ENCODE peak calls at places on chromosomes 12 and 14, in nine cellular contexts. One of them, this sample, is unnamed.

GRCh38 chr12:24803406-24804245 is 145.3 kb downstream of the BCAT1 start:
- DNase-seq in LoVo: no peak
- DNase-seq in SW480: no peak
- DNase-seq in HEK293T: no peak
- DNase-seq in sigmoid colon: no peak
- DNase-seq in activated T-cell treated with anti-CD3 and anti-CD28 coated beads, Interleukin-2, amount 50 U/mL, for 72 hours: no peak
- DNase-seq in T-helper 22 cell: no peak
- DNase-seq in NCI-H1105 treated with DMSO at 0.1 percent for 48 hours: no peak
- DNase-seq in CD4-positive, alpha-beta memory T cell: no peak
- DNase-seq in this sample: no peak

GRCh38 chr12:106195638-106196037 is 52.2 kb downstream of the CKAP4 start:
- DNase-seq in LoVo: no peak
- DNase-seq in SW480: no peak
- DNase-seq in HEK293T: no peak
- DNase-seq in sigmoid colon: peak
- DNase-seq in activated T-cell treated with anti-CD3 and anti-CD28 coated beads, Interleukin-2, amount 50 U/mL, for 72 hours: no peak
- DNase-seq in T-helper 22 cell: no peak
- DNase-seq in NCI-H1105 treated with DMSO at 0.1 percent for 48 hours: no peak
- DNase-seq in CD4-positive, alpha-beta memory T cell: no peak
- DNase-seq in this sample: peak

GRCh38 chr12:3294481-3294911 is 196.5 kb upstream of the PRMT8 start:
- DNase-seq in LoVo: no peak
- DNase-seq in SW480: no peak
- DNase-seq in HEK293T: no peak
- DNase-seq in sigmoid colon: no peak
- DNase-seq in activated T-cell treated with anti-CD3 and anti-CD28 coated beads, Interleukin-2, amount 50 U/mL, for 72 hours: no peak
- DNase-seq in T-helper 22 cell: no peak
- DNase-seq in NCI-H1105 treated with DMSO at 0.1 percent for 48 hours: peak
- DNase-seq in CD4-positive, alpha-beta memory T cell: no peak
- DNase-seq in this sample: no peak

GRCh38 chr14:33056213-33056612 is 117.5 kb downstream of the NPAS3 start:
- DNase-seq in LoVo: no peak
- DNase-seq in SW480: no peak
- DNase-seq in HEK293T: no peak
- DNase-seq in sigmoid colon: no peak
- DNase-seq in activated T-cell treated with anti-CD3 and anti-CD28 coated beads, Interleukin-2, amount 50 U/mL, for 72 hours: no peak
- DNase-seq in T-helper 22 cell: no peak
- DNase-seq in NCI-H1105 treated with DMSO at 0.1 percent for 48 hours: no peak
- DNase-seq in CD4-positive, alpha-beta memory T cell: no peak
- DNase-seq in this sample: no peak

GRCh38 chr14:71478542-71478941 is 453.7 kb upstream of the RGS6 start:
- DNase-seq in LoVo: no peak
- DNase-seq in SW480: no peak
- DNase-seq in HEK293T: no peak
- DNase-seq in sigmoid colon: no peak
- DNase-seq in activated T-cell treated with anti-CD3 and anti-CD28 coated beads, Interleukin-2, amount 50 U/mL, for 72 hours: peak
- DNase-seq in T-helper 22 cell: no peak
- DNase-seq in NCI-H1105 treated with DMSO at 0.1 percent for 48 hours: no peak
- DNase-seq in CD4-positive, alpha-beta memory T cell: no peak
- DNase-seq in this sample: no peak

GRCh38 chr12:108838194-108839010 is 19.0 kb downstream of the SSH1 start:
- DNase-seq in LoVo: peak
- DNase-seq in SW480: peak
- DNase-seq in HEK293T: peak
- DNase-seq in sigmoid colon: peak
- DNase-seq in activated T-cell treated with anti-CD3 and anti-CD28 coated beads, Interleukin-2, amount 50 U/mL, for 72 hours: peak
- DNase-seq in T-helper 22 cell: peak
- DNase-seq in NCI-H1105 treated with DMSO at 0.1 percent for 48 hours: no peak
- DNase-seq in CD4-positive, alpha-beta memory T cell: peak
- DNase-seq in this sample: peak

GRCh38 chr12:77325505-77325904 is 260.1 kb upstream of the E2F7 start:
- DNase-seq in LoVo: no peak
- DNase-seq in SW480: no peak
- DNase-seq in HEK293T: peak
- DNase-seq in sigmoid colon: no peak
- DNase-seq in activated T-cell treated with anti-CD3 and anti-CD28 coated beads, Interleukin-2, amount 50 U/mL, for 72 hours: no peak
- DNase-seq in T-helper 22 cell: no peak
- DNase-seq in NCI-H1105 treated with DMSO at 0.1 percent for 48 hours: no peak
- DNase-seq in CD4-positive, alpha-beta memory T cell: no peak
- DNase-seq in this sample: peak

GRCh38 chr12:47382305-47382704 is 302.5 kb upstream of the AMIGO2 start:
- DNase-seq in LoVo: no peak
- DNase-seq in SW480: no peak
- DNase-seq in HEK293T: no peak
- DNase-seq in sigmoid colon: no peak
- DNase-seq in activated T-cell treated with anti-CD3 and anti-CD28 coated beads, Interleukin-2, amount 50 U/mL, for 72 hours: no peak
- DNase-seq in T-helper 22 cell: no peak
- DNase-seq in NCI-H1105 treated with DMSO at 0.1 percent for 48 hours: no peak
- DNase-seq in CD4-positive, alpha-beta memory T cell: no peak
- DNase-seq in this sample: no peak

GRCh38 chr12:109840349-109841073 is 7.3 kb upstream of the TRPV4 start:
- DNase-seq in LoVo: peak
- DNase-seq in SW480: peak
- DNase-seq in HEK293T: no peak
- DNase-seq in sigmoid colon: no peak
- DNase-seq in activated T-cell treated with anti-CD3 and anti-CD28 coated beads, Interleukin-2, amount 50 U/mL, for 72 hours: no peak
- DNase-seq in T-helper 22 cell: no peak
- DNase-seq in NCI-H1105 treated with DMSO at 0.1 percent for 48 hours: no peak
- DNase-seq in CD4-positive, alpha-beta memory T cell: no peak
- DNase-seq in this sample: no peak

GRCh38 chr12:20234474-20234873 is 133.9 kb upstream of the PDE3A start:
- DNase-seq in LoVo: no peak
- DNase-seq in SW480: no peak
- DNase-seq in HEK293T: no peak
- DNase-seq in sigmoid colon: no peak
- DNase-seq in activated T-cell treated with anti-CD3 and anti-CD28 coated beads, Interleukin-2, amount 50 U/mL, for 72 hours: no peak
- DNase-seq in T-helper 22 cell: no peak
- DNase-seq in NCI-H1105 treated with DMSO at 0.1 percent for 48 hours: no peak
- DNase-seq in CD4-positive, alpha-beta memory T cell: no peak
- DNase-seq in this sample: no peak

GRCh38 chr12:53100466-53101151 is 2.7 kb upstream of the SOAT2 start:
- DNase-seq in LoVo: no peak
- DNase-seq in SW480: peak
- DNase-seq in HEK293T: peak
- DNase-seq in sigmoid colon: peak
- DNase-seq in activated T-cell treated with anti-CD3 and anti-CD28 coated beads, Interleukin-2, amount 50 U/mL, for 72 hours: no peak
- DNase-seq in T-helper 22 cell: no peak
- DNase-seq in NCI-H1105 treated with DMSO at 0.1 percent for 48 hours: no peak
- DNase-seq in CD4-positive, alpha-beta memory T cell: no peak
- DNase-seq in this sample: no peak

GRCh38 chr14:53875337-53875897 is 81.2 kb downstream of the BMP4 start:
- DNase-seq in LoVo: no peak
- DNase-seq in SW480: no peak
- DNase-seq in HEK293T: no peak
- DNase-seq in sigmoid colon: no peak
- DNase-seq in activated T-cell treated with anti-CD3 and anti-CD28 coated beads, Interleukin-2, amount 50 U/mL, for 72 hours: no peak
- DNase-seq in T-helper 22 cell: no peak
- DNase-seq in NCI-H1105 treated with DMSO at 0.1 percent for 48 hours: no peak
- DNase-seq in CD4-positive, alpha-beta memory T cell: no peak
- DNase-seq in this sample: no peak